ENCODE peak calls at places on chromosomes 16 and 17, in five cellular contexts. One of them, this sample, is unnamed.

GRCh38 chr16:17275076-17275732 is 195.6 kb downstream of the XYLT1 start:
- DNase-seq in Daoy: peak
- DNase-seq in retina: no peak
- DNase-seq in NCI-H1436 treated with DMSO at 0.1 percent for 48 hours: no peak
- DNase-seq in heart right ventricle: no peak
- DNase-seq in this sample: no peak

GRCh38 chr17:80137131-80137530 is 9.8 kb downstream of the EIF4A3 start:
- DNase-seq in Daoy: no peak
- DNase-seq in retina: no peak
- DNase-seq in NCI-H1436 treated with DMSO at 0.1 percent for 48 hours: no peak
- DNase-seq in heart right ventricle: no peak
- DNase-seq in this sample: no peak

GRCh38 chr16:82824408-82824807 is 197.6 kb downstream of the CDH13 start:
- DNase-seq in Daoy: peak
- DNase-seq in retina: no peak
- DNase-seq in NCI-H1436 treated with DMSO at 0.1 percent for 48 hours: no peak
- DNase-seq in heart right ventricle: no peak
- DNase-seq in this sample: no peak

GRCh38 chr17:29612404-29613370 is 10.0 kb downstream of the CORO6 start:
- DNase-seq in Daoy: no peak
- DNase-seq in retina: peak
- DNase-seq in NCI-H1436 treated with DMSO at 0.1 percent for 48 hours: no peak
- DNase-seq in heart right ventricle: no peak
- DNase-seq in this sample: no peak

GRCh38 chr16:64910351-64910750 is 211.5 kb downstream of the CDH11 start:
- DNase-seq in Daoy: peak
- DNase-seq in retina: peak
- DNase-seq in NCI-H1436 treated with DMSO at 0.1 percent for 48 hours: no peak
- DNase-seq in heart right ventricle: peak
- DNase-seq in this sample: no peak

GRCh38 chr17:8158267-8159031 is 4.3 kb downstream of the VAMP2 start:
- DNase-seq in Daoy: peak
- DNase-seq in retina: peak
- DNase-seq in NCI-H1436 treated with DMSO at 0.1 percent for 48 hours: peak
- DNase-seq in heart right ventricle: peak
- DNase-seq in this sample: peak

GRCh38 chr17:30378191-30378796 is 433 bp upstream of the CPD start:
- DNase-seq in Daoy: no peak
- DNase-seq in retina: no peak
- DNase-seq in NCI-H1436 treated with DMSO at 0.1 percent for 48 hours: no peak
- DNase-seq in heart right ventricle: peak
- DNase-seq in this sample: no peak

GRCh38 chr17:78798695-78799559 is 16.9 kb upstream of the CYTH1 start:
- DNase-seq in Daoy: no peak
- DNase-seq in retina: no peak
- DNase-seq in NCI-H1436 treated with DMSO at 0.1 percent for 48 hours: no peak
- DNase-seq in heart right ventricle: no peak
- DNase-seq in this sample: peak

GRCh38 chr17:10729334-10730193 is at the start of gene TMEM220:
- DNase-seq in Daoy: peak
- DNase-seq in retina: peak
- DNase-seq in NCI-H1436 treated with DMSO at 0.1 percent for 48 hours: no peak
- DNase-seq in heart right ventricle: peak
- DNase-seq in this sample: peak

GRCh38 chr17:7323731-7324437 is 5.3 kb downstream of the NEURL4 start:
- DNase-seq in Daoy: peak
- DNase-seq in retina: peak
- DNase-seq in NCI-H1436 treated with DMSO at 0.1 percent for 48 hours: no peak
- DNase-seq in heart right ventricle: no peak
- DNase-seq in this sample: peak

GRCh38 chr16:78925071-78925714 is 675.3 kb downstream of the MAF start:
- DNase-seq in Daoy: peak
- DNase-seq in retina: no peak
- DNase-seq in NCI-H1436 treated with DMSO at 0.1 percent for 48 hours: no peak
- DNase-seq in heart right ventricle: peak
- DNase-seq in this sample: no peak

GRCh38 chr17:5078106-5079028 is at the start of gene ZFP3:
- DNase-seq in Daoy: no peak
- DNase-seq in retina: peak
- DNase-seq in NCI-H1436 treated with DMSO at 0.1 percent for 48 hours: peak
- DNase-seq in heart right ventricle: peak
- DNase-seq in this sample: peak

This sample was measured in prostate gland.